ENCODE peak calls at places on chromosome 11, in ten cellular contexts. H, P, J, L, B, C, O, G, R and T are unnamed samples.

GRCh38 chr11:124861670-124862069 is 3.6 kb upstream of the ROBO3 start:
- ATAC-seq in J (no peak), G (no peak), B (no peak), L (no peak), H (no peak), C (no peak), R (no peak), O (no peak), P (no peak), T (no peak)

GRCh38 chr11:73192272-73192671 is 25.8 kb upstream of the P2RY2 start:
- ATAC-seq in H (peak; percentile 76), G (no peak), L (peak; percentile 81), C (peak; percentile 31), O (no peak), B (no peak), J (no peak), P (no peak), R (no peak), T (peak; percentile 84)

GRCh38 chr11:10272132-10272531 is 21.9 kb downstream of the SBF2 start:
- ATAC-seq in P (no peak), L (peak; percentile 68), O (no peak), C (peak; percentile 48), G (peak; percentile 58), H (no peak), R (no peak), B (peak; percentile 63), J (no peak), T (no peak)

GRCh38 chr11:2655320-2655719 is 44.5 kb downstream of the KCNQ1OT1 start:
- ATAC-seq in R (no peak), J (peak; percentile 31), P (no peak), H (no peak), B (no peak), O (no peak), C (no peak), L (no peak), G (no peak), T (no peak)

GRCh38 chr11:96124155-96124554 is 200.2 kb upstream of the MTMR2 start:
- ATAC-seq in G (peak; percentile 34), R (no peak), L (peak; percentile 49), O (no peak), B (peak; percentile 63), P (peak; percentile 71), H (no peak), J (no peak), C (no peak), T (no peak)

GRCh38 chr11:75328426-75329277 is 22.8 kb downstream of the ARRB1 start:
- ATAC-seq in O (peak; percentile 86), R (peak; percentile 77), H (peak; percentile 69), P (peak; percentile 52), L (peak; percentile 76), J (peak; percentile 91), C (peak; percentile 70), G (peak; percentile 89), B (peak; percentile 92), T (peak; percentile 57)

GRCh38 chr11:84437129-84438123 is 1151.3 kb upstream of the CCDC90B start:
- ATAC-seq in L (no peak), G (no peak), R (no peak), C (no peak), O (peak; percentile 51), J (no peak), B (no peak), P (peak; percentile 57), H (no peak), T (no peak)

GRCh38 chr11:123525072-123525471 is 95.0 kb downstream of the GRAMD1B start:
- ATAC-seq in H (no peak), O (peak; percentile 64), J (no peak), L (no peak), C (no peak), P (no peak), R (no peak), G (no peak), B (no peak), T (no peak)

GRCh38 chr11:27770576-27770975 is 70.3 kb upstream of the BDNF start:
- ATAC-seq in B (no peak), L (no peak), P (no peak), G (no peak), J (no peak), R (no peak), O (no peak), C (no peak), H (no peak), T (no peak)

GRCh38 chr11:10385696-10386095 is 69.4 kb upstream of the AMPD3 start:
- ATAC-seq in G (no peak), J (no peak), B (no peak), C (no peak), L (no peak), O (no peak), H (no peak), P (no peak), R (peak; percentile 64), T (no peak)

GRCh38 chr11:93537022-93537421 is 6.2 kb downstream of the SMCO4 start:
- ATAC-seq in P (no peak), C (no peak), L (no peak), O (peak; percentile 89), B (no peak), G (no peak), H (no peak), R (no peak), J (peak; percentile 78), T (no peak)

GRCh38 chr11:93572171-93572570 is 29.0 kb upstream of the SMCO4 start:
- ATAC-seq in O (no peak), G (no peak), L (no peak), C (no peak), H (no peak), R (no peak), B (no peak), P (no peak), J (no peak), T (no peak)

GRCh38 chr11:132589802-132590201 is 942.5 kb downstream of the OPCML start:
- ATAC-seq in C (no peak), J (no peak), L (no peak), B (no peak), R (no peak), G (no peak), P (no peak), H (no peak), O (no peak), T (no peak)

GRCh38 chr11:78810489-78811090 is 235.9 kb upstream of the NARS2 start:
- ATAC-seq in H (no peak), B (no peak), C (no peak), J (no peak), O (peak; percentile 74), P (no peak), R (peak; percentile 26), G (no peak), L (no peak), T (no peak)

GRCh38 chr11:69241075-69241740 is 52.7 kb upstream of the MYEOV start:
- ATAC-seq in C (no peak), H (no peak), J (no peak), P (no peak), R (no peak), B (no peak), O (no peak), L (no peak), G (no peak), T (no peak)

GRCh38 chr11:70115778-70116177 is 37.7 kb downstream of the ANO1 start:
- ATAC-seq in R (no peak), H (no peak), J (no peak), G (no peak), B (no peak), L (no peak), C (no peak), O (no peak), P (no peak), T (no peak)

GRCh38 chr11:83285131-83285770 is 916 bp downstream of the CCDC90B start:
- ATAC-seq in R (no peak), G (peak; percentile 62), B (peak; percentile 20), P (no peak), H (peak; percentile 74), J (peak; percentile 59), O (peak; percentile 74), C (peak; percentile 25), L (peak; percentile 43), T (peak; percentile 70)

GRCh38 chr11:109046284-109046992 is 375.6 kb upstream of the C11orf87 start:
- ATAC-seq in L (no peak), P (no peak), G (no peak), B (no peak), H (no peak), R (no peak), J (no peak), O (no peak), C (no peak), T (no peak)

GRCh38 chr11:134052988-134053945 is 15.6 kb upstream of the JAM3 start:
- ATAC-seq in B (no peak), R (no peak), H (no peak), C (no peak), L (no peak), P (no peak), O (no peak), G (no peak), J (no peak), T (no peak)

GRCh38 chr11:102783720-102784119 is 3.3 kb upstream of the MMP10 start:
- ATAC-seq in L (no peak), C (no peak), R (no peak), O (no peak), H (no peak), G (no peak), B (no peak), P (no peak), J (no peak), T (no peak)

GRCh38 chr11:128716231-128716630 is 22.4 kb downstream of the FLI1 start:
- ATAC-seq in P (no peak), B (peak; percentile 18), G (peak; percentile 1), R (no peak), H (peak; percentile 1), O (no peak), C (no peak), L (peak; percentile 9), J (no peak), T (peak; percentile 3)

GRCh38 chr11:95072948-95073347 is 6.2 kb downstream of the SRSF8 start:
- ATAC-seq in C (no peak), B (no peak), P (no peak), J (no peak), G (no peak), H (peak; percentile 56), L (no peak), R (no peak), O (no peak), T (peak; percentile 63)

GRCh38 chr11:47327025-47327424 is 25.5 kb downstream of the MYBPC3 start:
- ATAC-seq in J (no peak), C (no peak), R (no peak), O (peak; percentile 8), B (no peak), P (no peak), H (no peak), G (no peak), L (no peak), T (no peak)

GRCh38 chr11:119982517-119983239 is 155.2 kb downstream of the TRIM29 start:
- ATAC-seq in P (peak; percentile 86), L (no peak), H (no peak), R (peak; percentile 40), C (no peak), B (no peak), G (no peak), J (no peak), O (no peak), T (no peak)

GRCh38 chr11:83720675-83721074 is 434.5 kb upstream of the CCDC90B start:
- ATAC-seq in G (no peak), B (no peak), J (no peak), P (no peak), O (no peak), R (no peak), L (no peak), H (no peak), C (no peak), T (no peak)

GRCh38 chr11:131064373-131064991 is 148.2 kb upstream of the SNX19 start:
- ATAC-seq in O (peak; percentile 85), L (no peak), J (peak; percentile 78), G (no peak), H (no peak), C (no peak), P (no peak), R (peak; percentile 43), B (no peak), T (no peak)